ENCODE peak calls at places on chromosomes 11 and 22, in seven cellular contexts. D, A, W, S, G, H and U are unnamed samples.

GRCh38 chr11:76230392-76230791 is 24.1 kb upstream of the WNT11 start:
- DNase-seq in H (no peak), G (no peak), W (no peak), S (no peak), D (no peak), A (no peak), U (no peak)

GRCh38 chr11:129090056-129090455 is 102.1 kb downstream of the ARHGAP32 start:
- DNase-seq in G (no peak), A (no peak), D (no peak), S (no peak), H (no peak), W (no peak), U (no peak)

GRCh38 chr11:127362754-127363153 is 362.2 kb upstream of the KIRREL3 start:
- DNase-seq in D (no peak), S (no peak), A (no peak), H (no peak), G (no peak), W (no peak), U (no peak)

GRCh38 chr11:12800032-12800671 is 125.9 kb downstream of the TEAD1 start:
- DNase-seq in W (no peak), H (no peak), A (no peak), D (peak), G (no peak), S (peak), U (no peak)

GRCh38 chr11:82756765-82757650 is 23.3 kb upstream of the FAM181B start:
- DNase-seq in H (no peak), D (no peak), S (no peak), A (no peak), W (no peak), G (no peak), U (peak)

GRCh38 chr11:68523743-68524142 is 63.2 kb downstream of the PPP6R3 start:
- DNase-seq in G (no peak), W (no peak), D (no peak), H (no peak), A (no peak), S (no peak), U (no peak)

GRCh38 chr11:65788801-65789200 is 1.9 kb downstream of the OVOL1 start:
- DNase-seq in D (no peak), W (no peak), G (no peak), S (no peak), A (no peak), H (no peak), U (no peak)

GRCh38 chr22:39184586-39185577 is 32.4 kb upstream of the CBX7 start:
- DNase-seq in S (no peak), H (no peak), D (no peak), G (no peak), A (no peak), W (no peak), U (no peak)

GRCh38 chr11:1674194-1674878 is 22.7 kb upstream of the KRTAP5-6 start:
- DNase-seq in S (no peak), W (no peak), D (no peak), H (no peak), G (no peak), A (no peak), U (no peak)

GRCh38 chr11:70415642-70416395 is 17.5 kb downstream of the CTTN start:
- DNase-seq in G (no peak), D (no peak), W (no peak), A (no peak), S (no peak), H (peak), U (no peak)

GRCh38 chr11:94825111-94825880 is 57.1 kb downstream of the AMOTL1 start:
- DNase-seq in W (no peak), G (no peak), S (no peak), A (no peak), H (no peak), D (no peak), U (no peak)

GRCh38 chr22:31081963-31082605 is 966 bp downstream of the SMTN start:
- DNase-seq in A (no peak), D (no peak), W (no peak), S (no peak), G (no peak), H (peak), U (no peak)

GRCh38 chr11:74154621-74155281 is 16.1 kb downstream of the C2CD3 start:
- DNase-seq in W (no peak), S (no peak), D (peak), G (no peak), A (no peak), H (no peak), U (no peak)

GRCh38 chr11:122108192-122108799 is 7.7 kb downstream of the BLID start:
- DNase-seq in A (no peak), D (peak), G (no peak), S (no peak), W (no peak), H (peak), U (no peak)

GRCh38 chr11:129374993-129375721 is 491 bp upstream of the BARX2 start:
- DNase-seq in G (no peak), W (no peak), S (no peak), D (peak), A (no peak), H (peak), U (no peak)

GRCh38 chr22:45863981-45864751 is 112.8 kb downstream of the WNT7B start:
- DNase-seq in G (peak), H (peak), S (peak), W (peak), A (peak), D (peak), U (peak)

GRCh38 chr11:2846470-2846869 is 39.1 kb downstream of the CDKN1C start:
- DNase-seq in A (no peak), G (no peak), W (no peak), S (no peak), H (no peak), D (no peak), U (no peak)

GRCh38 chr22:20750461-20751184 is 23.3 kb upstream of the SERPIND1 start:
- DNase-seq in S (peak), D (peak), G (no peak), A (peak), H (peak), W (no peak), U (no peak)

GRCh38 chr11:61513143-61513740 is 4.7 kb downstream of the LRRC10B start:
- DNase-seq in W (no peak), A (no peak), H (no peak), G (no peak), D (no peak), S (no peak), U (no peak)

GRCh38 chr11:70263363-70263762 is 7.1 kb upstream of the PPFIA1 start:
- DNase-seq in A (no peak), W (no peak), H (no peak), G (no peak), S (no peak), D (no peak), U (no peak)

GRCh38 chr11:115660072-115660805 is 156.0 kb upstream of the CADM1 start:
- DNase-seq in W (no peak), G (no peak), A (no peak), D (no peak), S (no peak), H (no peak), U (no peak)

GRCh38 chr11:48683226-48683720 is 194.7 kb downstream of the OR4A47 start:
- DNase-seq in S (no peak), D (no peak), G (no peak), A (no peak), W (no peak), H (no peak), U (no peak)

GRCh38 chr22:16783930-16784354 is 41.3 kb downstream of the XKR3 start:
- DNase-seq in A (no peak), W (no peak), G (no peak), S (no peak), D (peak), H (no peak), U (no peak)

GRCh38 chr22:29115682-29116313 is 43.0 kb downstream of the KREMEN1 start:
- DNase-seq in A (no peak), H (no peak), S (no peak), D (no peak), G (no peak), W (no peak), U (no peak)

GRCh38 chr11:128180446-128181089 is 406.8 kb downstream of the ETS1 start:
- DNase-seq in S (no peak), H (no peak), A (no peak), G (no peak), D (peak), W (no peak), U (no peak)

GRCh38 chr11:93219440-93219839 is 21.6 kb upstream of the SLC36A4 start:
- DNase-seq in A (no peak), W (no peak), S (peak), G (no peak), D (no peak), H (no peak), U (no peak)

GRCh38 chr11:65260756-65261590 is 789 bp upstream of the POLA2 start:
- DNase-seq in D (no peak), G (no peak), S (no peak), H (no peak), W (no peak), A (no peak), U (no peak)